ENCODE peak calls at places on chromosomes 11 and 22, in six cellular contexts. One of them, this sample, is unnamed. For H3K9me3 and H3K27me3, the result is how much of the 10 kb centered on the place peaks cover.

GRCh38 chr11:134037093-134037908 is 31.6 kb upstream of the JAM3 start:
- DNase-seq in A673: peak
- DNase-seq in psoas muscle: peak
- DNase-seq in prostate gland: peak
- DNase-seq in adipocyte: peak
- DNase-seq in neuronal stem cell: no peak
- DNase-seq in this sample: peak

GRCh38 chr22:21451545-21452520 is 15.4 kb upstream of the TMEM191C start:
- DNase-seq in neuronal stem cell: no peak
- DNase-seq in A673: no peak
- DNase-seq in adipocyte: no peak
- DNase-seq in prostate gland: peak
- DNase-seq in psoas muscle: no peak
- DNase-seq in this sample: no peak

GRCh38 chr11:100752371-100753073 is 65.4 kb downstream of the ARHGAP42 start:
- DNase-seq in adipocyte: no peak
- DNase-seq in prostate gland: no peak
- DNase-seq in A673: no peak
- DNase-seq in psoas muscle: no peak
- DNase-seq in neuronal stem cell: no peak
- DNase-seq in this sample: no peak

GRCh38 chr11:94199367-94200130 is 70.9 kb downstream of the PANX1 start:
- DNase-seq in A673: no peak
- DNase-seq in psoas muscle: no peak
- DNase-seq in prostate gland: no peak
- DNase-seq in adipocyte: peak
- DNase-seq in neuronal stem cell: no peak
- DNase-seq in this sample: no peak

GRCh38 chr11:70124321-70125061 is 46.4 kb downstream of the ANO1 start:
- DNase-seq in A673: no peak
- DNase-seq in adipocyte: no peak
- DNase-seq in neuronal stem cell: no peak
- DNase-seq in prostate gland: peak
- DNase-seq in psoas muscle: no peak
- DNase-seq in this sample: no peak

GRCh38 chr11:20565236-20565635 is 34.2 kb upstream of the SLC6A5 start:
- DNase-seq in prostate gland: no peak
- DNase-seq in neuronal stem cell: no peak
- DNase-seq in A673: no peak
- DNase-seq in psoas muscle: no peak
- DNase-seq in adipocyte: no peak
- DNase-seq in this sample: no peak

GRCh38 chr11:78809931-78810481 is 235.3 kb upstream of the NARS2 start:
- DNase-seq in adipocyte: peak
- DNase-seq in A673: no peak
- DNase-seq in psoas muscle: no peak
- DNase-seq in neuronal stem cell: no peak
- DNase-seq in prostate gland: peak
- DNase-seq in this sample: no peak

GRCh38 chr11:65132238-65132987 is 1.9 kb downstream of the SYVN1 start:
- DNase-seq in A673: no peak
- DNase-seq in prostate gland: no peak
- DNase-seq in adipocyte: no peak
- DNase-seq in psoas muscle: no peak
- DNase-seq in neuronal stem cell: no peak
- DNase-seq in this sample: no peak

GRCh38 chr11:16973565-16973964 is 40.6 kb downstream of the PLEKHA7 start:
- DNase-seq in A673: no peak
- DNase-seq in neuronal stem cell: no peak
- DNase-seq in psoas muscle: no peak
- DNase-seq in adipocyte: no peak
- DNase-seq in prostate gland: no peak
- DNase-seq in this sample: no peak

GRCh38 chr11:76800466-76801200 is 17.5 kb downstream of the TSKU start:
- DNase-seq in psoas muscle: no peak
- DNase-seq in prostate gland: no peak
- DNase-seq in A673: no peak
- DNase-seq in adipocyte: no peak
- DNase-seq in neuronal stem cell: no peak
- DNase-seq in this sample: no peak

GRCh38 chr11:10878408-10879214 is 20.8 kb upstream of the ZBED5 start:
- DNase-seq in neuronal stem cell: peak
- DNase-seq in A673: peak
- DNase-seq in prostate gland: peak
- DNase-seq in psoas muscle: no peak
- DNase-seq in adipocyte: peak
- DNase-seq in this sample: no peak

GRCh38 chr11:10858505-10859360 is 880 bp upstream of the ZBED5 start:
- DNase-seq in prostate gland: peak
- DNase-seq in A673: peak
- DNase-seq in psoas muscle: peak
- DNase-seq in adipocyte: peak
- DNase-seq in neuronal stem cell: no peak
- DNase-seq in this sample: no peak

GRCh38 chr11:488579-488978 is 18.5 kb downstream of the RNH1 start:
- DNase-seq in psoas muscle: peak
- DNase-seq in A673: no peak
- DNase-seq in neuronal stem cell: no peak
- DNase-seq in adipocyte: no peak
- DNase-seq in prostate gland: no peak
- DNase-seq in this sample: no peak

GRCh38 chr22:29555065-29555644 is 1.6 kb upstream of the THOC5 start:
- DNase-seq in A673: no peak
- DNase-seq in adipocyte: peak
- DNase-seq in neuronal stem cell: no peak
- DNase-seq in prostate gland: no peak
- DNase-seq in psoas muscle: no peak
- DNase-seq in this sample: peak

GRCh38 chr11:120239713-120240640 is at the start of gene POU2F3:
- DNase-seq in A673: no peak
- DNase-seq in neuronal stem cell: no peak
- DNase-seq in adipocyte: no peak
- DNase-seq in psoas muscle: peak
- DNase-seq in prostate gland: no peak
- DNase-seq in this sample: no peak

GRCh38 chr11:12540913-12541587 is 133.2 kb upstream of the TEAD1 start:
- DNase-seq in neuronal stem cell: no peak
- DNase-seq in prostate gland: no peak
- DNase-seq in psoas muscle: no peak
- DNase-seq in A673: no peak
- DNase-seq in adipocyte: peak
- DNase-seq in this sample: peak

GRCh38 chr22:21741790-21742189 is 6.2 kb upstream of the YPEL1 start:
- DNase-seq in A673: no peak
- DNase-seq in psoas muscle: no peak
- DNase-seq in prostate gland: no peak
- DNase-seq in neuronal stem cell: no peak
- DNase-seq in adipocyte: no peak
- DNase-seq in this sample: no peak

GRCh38 chr11:119169272-119169719 is 771 bp downstream of the NLRX1 start:
- DNase-seq in adipocyte: peak
- DNase-seq in psoas muscle: peak
- DNase-seq in neuronal stem cell: peak
- DNase-seq in prostate gland: peak
- DNase-seq in A673: no peak
- DNase-seq in this sample: peak

GRCh38 chr11:23885801-23886200 is 611.1 kb upstream of the LUZP2 start:
- DNase-seq in neuronal stem cell: no peak
- DNase-seq in adipocyte: no peak
- DNase-seq in A673: no peak
- DNase-seq in psoas muscle: no peak
- DNase-seq in prostate gland: no peak
- DNase-seq in this sample: no peak

GRCh38 chr11:81007046-81007445 is 1566.2 kb upstream of the TENM4 start:
- DNase-seq in psoas muscle: no peak
- DNase-seq in prostate gland: no peak
- DNase-seq in A673: peak
- DNase-seq in neuronal stem cell: no peak
- DNase-seq in adipocyte: peak
- DNase-seq in this sample: no peak

GRCh38 chr11:82775736-82776346 is 42.2 kb upstream of the FAM181B start:
- DNase-seq in neuronal stem cell: no peak
- DNase-seq in psoas muscle: no peak
- DNase-seq in A673: peak
- DNase-seq in adipocyte: peak
- DNase-seq in prostate gland: no peak
- DNase-seq in this sample: peak

GRCh38 chr22:46675938-46676337 is 55.8 kb downstream of the GRAMD4 start:
- DNase-seq in neuronal stem cell: no peak
- DNase-seq in psoas muscle: no peak
- DNase-seq in prostate gland: no peak
- DNase-seq in adipocyte: no peak
- DNase-seq in A673: no peak
- DNase-seq in this sample: no peak

GRCh38 chr11:60305906-60306619 is 21.0 kb upstream of the MS4A6E start:
- DNase-seq in neuronal stem cell: no peak
- DNase-seq in A673: peak
- DNase-seq in prostate gland: no peak
- DNase-seq in psoas muscle: no peak
- DNase-seq in adipocyte: no peak
- DNase-seq in this sample: peak

GRCh38 chr11:60307507-60308195 is 19.4 kb upstream of the MS4A6E start:
- DNase-seq in psoas muscle: no peak
- DNase-seq in A673: no peak
- DNase-seq in neuronal stem cell: no peak
- DNase-seq in prostate gland: no peak
- DNase-seq in adipocyte: no peak
- DNase-seq in this sample: no peak

GRCh38 chr11:60314607-60315321 is 12.3 kb upstream of the MS4A6E start:
- DNase-seq in A673: no peak
- DNase-seq in psoas muscle: no peak
- DNase-seq in prostate gland: no peak
- DNase-seq in neuronal stem cell: no peak
- DNase-seq in adipocyte: no peak
- DNase-seq in this sample: no peak

GRCh38 chr11:60315866-60316265 is 11.2 kb upstream of the MS4A6E start:
- DNase-seq in A673: no peak
- DNase-seq in psoas muscle: no peak
- DNase-seq in prostate gland: no peak
- DNase-seq in neuronal stem cell: peak
- DNase-seq in adipocyte: no peak
- DNase-seq in this sample: no peak

DNA sequence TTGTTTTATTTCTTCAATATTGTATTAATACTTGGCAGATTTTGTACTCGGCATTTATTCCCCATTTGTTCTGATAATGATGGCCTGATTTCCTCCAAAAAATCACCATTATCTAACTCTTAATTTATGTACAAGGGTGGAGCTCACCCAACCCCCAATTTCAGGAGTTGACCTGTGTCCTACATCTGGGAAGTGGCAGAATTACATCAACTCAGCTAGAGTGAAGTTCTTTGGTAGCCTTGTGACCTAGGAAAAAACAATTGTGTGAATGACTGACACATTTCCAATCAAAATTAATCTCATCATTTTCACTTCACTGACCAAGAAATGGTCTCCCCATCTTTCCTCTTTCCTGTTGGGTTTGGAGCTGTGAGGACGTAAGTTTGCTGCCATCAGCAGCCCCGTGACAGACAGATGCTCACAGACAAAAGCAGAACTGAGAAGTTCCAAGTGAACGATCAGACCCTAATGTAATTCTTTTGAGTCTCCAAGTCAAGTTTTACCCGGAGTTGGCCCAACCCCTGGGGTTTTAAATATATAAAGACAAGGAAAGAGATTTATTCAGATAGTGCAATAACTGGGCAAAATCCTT is 16.6 kb upstream of the MS4A6E start:
- DNase-seq in neuronal stem cell: no peak
- DNase-seq in prostate gland: no peak
- DNase-seq in A673: no peak
- DNase-seq in adipocyte: no peak
- DNase-seq in psoas muscle: no peak
- DNase-seq in this sample: no peak
- H3K9me3 ChIP-seq in neuronal stem cell: under half
- H3K9me3 ChIP-seq in prostate gland: under half
- H3K9me3 ChIP-seq in A673: under half
- H3K9me3 ChIP-seq in adipocyte: under half
- H3K9me3 ChIP-seq in psoas muscle: under half
- H3K9me3 ChIP-seq in this sample: under half

GRCh38 chr11:128548655-128549255 is 38.6 kb downstream of the ETS1 start:
- DNase-seq in A673: no peak
- DNase-seq in neuronal stem cell: no peak
- DNase-seq in adipocyte: peak
- DNase-seq in prostate gland: no peak
- DNase-seq in psoas muscle: peak
- DNase-seq in this sample: peak

GRCh38 chr11:128547946-128548654 is 39.3 kb downstream of the ETS1 start:
- DNase-seq in psoas muscle: no peak
- DNase-seq in neuronal stem cell: no peak
- DNase-seq in adipocyte: no peak
- DNase-seq in prostate gland: no peak
- DNase-seq in A673: no peak
- DNase-seq in this sample: no peak

GRCh38 chr11:128550261-128550821 is 37.0 kb downstream of the ETS1 start:
- DNase-seq in psoas muscle: no peak
- DNase-seq in neuronal stem cell: no peak
- DNase-seq in prostate gland: no peak
- DNase-seq in A673: no peak
- DNase-seq in adipocyte: no peak
- DNase-seq in this sample: no peak

GRCh38 chr11:128549256-128549944 is 38.0 kb downstream of the ETS1 start:
- DNase-seq in prostate gland: no peak
- DNase-seq in psoas muscle: peak
- DNase-seq in neuronal stem cell: no peak
- DNase-seq in A673: no peak
- DNase-seq in adipocyte: no peak
- DNase-seq in this sample: no peak

GRCh38 chr11:128544625-128545024 is 42.7 kb downstream of the ETS1 start:
- DNase-seq in adipocyte: peak
- DNase-seq in neuronal stem cell: no peak
- DNase-seq in psoas muscle: no peak
- DNase-seq in A673: peak
- DNase-seq in prostate gland: no peak
- DNase-seq in this sample: no peak
- H3K4me3 ChIP-seq in adipocyte: no peak
- H3K4me3 ChIP-seq in neuronal stem cell: no peak
- H3K4me3 ChIP-seq in psoas muscle: no peak
- H3K4me3 ChIP-seq in A673: no peak
- H3K4me3 ChIP-seq in prostate gland: no peak
- H3K4me3 ChIP-seq in this sample: no peak

GRCh38 chr22:30562391-30562790 is 12.1 kb downstream of the GAL3ST1 start:
- DNase-seq in adipocyte: no peak
- DNase-seq in neuronal stem cell: no peak
- DNase-seq in prostate gland: no peak
- DNase-seq in psoas muscle: no peak
- DNase-seq in A673: no peak
- DNase-seq in this sample: no peak
- H3K27me3 ChIP-seq in adipocyte: under half
- H3K27me3 ChIP-seq in neuronal stem cell: under half
- H3K27me3 ChIP-seq in prostate gland: under half
- H3K27me3 ChIP-seq in psoas muscle: under half
- H3K27me3 ChIP-seq in A673: under half
- H3K27me3 ChIP-seq in this sample: under half

DNA sequence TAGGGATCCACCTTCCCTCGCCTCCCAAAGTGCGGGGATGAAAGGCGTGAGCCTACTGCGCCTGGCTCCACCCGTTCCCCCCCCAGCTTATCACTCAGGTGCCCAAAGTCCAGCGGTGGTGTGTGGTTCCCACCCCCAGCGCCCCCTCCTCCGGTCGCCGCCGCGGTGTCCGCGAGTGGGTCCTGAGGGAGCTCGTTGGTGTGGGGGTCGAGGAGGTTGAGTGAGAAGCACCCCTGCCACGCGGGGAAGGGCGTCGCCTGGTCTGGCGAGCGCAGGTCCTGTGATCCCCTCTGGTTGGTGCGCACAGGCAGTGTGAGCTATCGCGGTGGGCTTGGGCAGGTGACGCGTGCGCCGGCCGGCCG is 3900.6 kb upstream of the OR11H1 start:
- DNase-seq in adipocyte: no peak
- DNase-seq in prostate gland: no peak
- DNase-seq in A673: no peak
- DNase-seq in psoas muscle: no peak
- DNase-seq in neuronal stem cell: no peak
- DNase-seq in this sample: no peak
- H3K9me3 ChIP-seq in adipocyte: under half
- H3K9me3 ChIP-seq in prostate gland: under half
- H3K9me3 ChIP-seq in A673: half or more
- H3K9me3 ChIP-seq in psoas muscle: under half
- H3K9me3 ChIP-seq in neuronal stem cell: under half
- H3K9me3 ChIP-seq in this sample: under half